ENCODE peak calls at places on chromosome 15, in seven cellular contexts. O is MG63; M is left ventricle myocardium superior; D is suprapubic skin; K is natural killer cell treated with Interleukin-12 subunit alpha and Interleukin-12 subunit beta and Interleukin-15 and Interleukin-18, amount 100 ng/mL, for 72 hours; Z is NCI-H2081; R is kidney. Q is an unnamed sample.

GRCh38 chr15:80906159-80906775 is 83.4 kb downstream of the MESD start:
- DNase-seq in O (peak), M (no peak), D (no peak), K (no peak), Z (peak), R (peak), Q (peak)

GRCh38 chr15:59687831-59688230 is 1.3 kb downstream of the BNIP2 start:
- DNase-seq in O (no peak), M (no peak), D (no peak), K (no peak), Z (no peak), R (no peak), Q (peak)

GRCh38 chr15:25238126-25238525 is 200.7 kb downstream of the UBE3A start:
- DNase-seq in O (no peak), M (peak), D (no peak), K (no peak), Z (no peak), R (peak), Q (no peak)

GRCh38 chr15:68885070-68885469 is 45.3 kb upstream of the SPESP1 start:
- DNase-seq in O (peak), M (no peak), D (no peak), K (no peak), Z (no peak), R (no peak), Q (no peak)

GRCh38 chr15:75149911-75150709 is 51.6 kb upstream of the C15orf39 start:
- DNase-seq in O (peak), M (no peak), D (no peak), K (no peak), Z (no peak), R (no peak), Q (peak)

GRCh38 chr15:73691398-73691797 is 7.2 kb downstream of the CD276 start:
- DNase-seq in O (no peak), M (peak), D (peak), K (no peak), Z (no peak), R (no peak), Q (peak)

GRCh38 chr15:65551183-65551582 is 20.9 kb downstream of the HACD3 start:
- DNase-seq in O (no peak), M (no peak), D (no peak), K (no peak), Z (no peak), R (no peak), Q (no peak)

GRCh38 chr15:44370830-44371229 is 56.6 kb upstream of the CTDSPL2 start:
- DNase-seq in O (no peak), M (no peak), D (no peak), K (no peak), Z (no peak), R (no peak), Q (no peak)

GRCh38 chr15:79315623-79316328 is 4.9 kb downstream of the TMED3 start:
- DNase-seq in O (no peak), M (peak), D (no peak), K (no peak), Z (no peak), R (no peak), Q (no peak)

GRCh38 chr15:78242128-78242527 is 7.8 kb upstream of the ACSBG1 start:
- DNase-seq in O (no peak), M (no peak), D (no peak), K (no peak), Z (peak), R (no peak), Q (no peak)

GRCh38 chr15:80684697-80685096 is 10.4 kb upstream of the ABHD17C start:
- DNase-seq in O (no peak), M (no peak), D (no peak), K (no peak), Z (no peak), R (no peak), Q (no peak)

GRCh38 chr15:38646716-38647115 is 82.1 kb upstream of the RASGRP1 start:
- DNase-seq in O (no peak), M (no peak), D (no peak), K (no peak), Z (no peak), R (no peak), Q (no peak)

GRCh38 chr15:71096676-71097075 is 18.6 kb upstream of the THSD4 start:
- DNase-seq in O (no peak), M (no peak), D (no peak), K (no peak), Z (no peak), R (no peak), Q (no peak)

GRCh38 chr15:40762919-40763800 is 708 bp upstream of the GCHFR start:
- DNase-seq in O (peak), M (peak), D (peak), K (peak), Z (peak), R (peak), Q (peak)

GRCh38 chr15:69820819-69821218 is 276.9 kb downstream of the TLE3 start:
- DNase-seq in O (no peak), M (no peak), D (no peak), K (no peak), Z (no peak), R (no peak), Q (no peak)

GRCh38 chr15:93005133-93005532 is 83.9 kb downstream of the RGMA start:
- DNase-seq in O (no peak), M (no peak), D (no peak), K (no peak), Z (no peak), R (no peak), Q (no peak)

GRCh38 chr15:79924379-79924778 is 27.6 kb upstream of the MTHFS start:
- DNase-seq in O (no peak), M (peak), D (no peak), K (no peak), Z (no peak), R (no peak), Q (no peak)

GRCh38 chr15:89801471-89802205 is 13.0 kb downstream of the ANPEP start:
- DNase-seq in O (no peak), M (no peak), D (no peak), K (no peak), Z (no peak), R (peak), Q (no peak)

GRCh38 chr15:61556037-61556648 is 327.0 kb upstream of the RORA start:
- DNase-seq in O (peak), M (no peak), D (no peak), K (no peak), Z (no peak), R (no peak), Q (peak)

GRCh38 chr15:75502360-75502759 is 50.9 kb upstream of the SIN3A start:
- DNase-seq in O (no peak), M (no peak), D (no peak), K (no peak), Z (no peak), R (no peak), Q (no peak)

GRCh38 chr15:83200162-83200561 is 7.5 kb downstream of the HDGFL3 start:
- DNase-seq in O (no peak), M (no peak), D (no peak), K (no peak), Z (no peak), R (no peak), Q (no peak)

GRCh38 chr15:68583936-68584703 is 5.3 kb downstream of the CORO2B start:
- DNase-seq in O (peak), M (peak), D (no peak), K (no peak), Z (no peak), R (no peak), Q (no peak)

GRCh38 chr15:101097111-101097510 is 154.7 kb downstream of the CHSY1 start:
- DNase-seq in O (no peak), M (no peak), D (no peak), K (peak), Z (no peak), R (no peak), Q (no peak)

GRCh38 chr15:31297880-31298456 is 28.7 kb upstream of the KLF13 start:
- DNase-seq in O (no peak), M (no peak), D (no peak), K (no peak), Z (no peak), R (no peak), Q (peak)

GRCh38 chr15:84969257-84969656 is 12.4 kb upstream of the PDE8A start:
- DNase-seq in O (no peak), M (no peak), D (no peak), K (no peak), Z (no peak), R (no peak), Q (no peak)

GRCh38 chr15:93497256-93497655 is 408.2 kb upstream of the RGMA start:
- DNase-seq in O (no peak), M (no peak), D (no peak), K (no peak), Z (no peak), R (no peak), Q (no peak)

GRCh38 chr15:72685301-72685924 is 569 bp downstream of the HIGD2B start:
- DNase-seq in O (no peak), M (no peak), D (no peak), K (no peak), Z (no peak), R (no peak), Q (peak)

GRCh38 chr15:52417501-52417900 is 111.2 kb downstream of the MYO5A start:
- DNase-seq in O (no peak), M (no peak), D (no peak), K (no peak), Z (no peak), R (no peak), Q (no peak)

GRCh38 chr15:38307251-38307650 is 54.6 kb downstream of the SPRED1 start:
- DNase-seq in O (no peak), M (no peak), D (no peak), K (no peak), Z (no peak), R (no peak), Q (no peak)

GRCh38 chr15:58269455-58270414 is 131.6 kb downstream of the AQP9 start:
- DNase-seq in O (peak), M (no peak), D (no peak), K (no peak), Z (peak), R (no peak), Q (peak)

GRCh38 chr15:96345560-96346389 is 15.3 kb downstream of the NR2F2 start:
- DNase-seq in O (peak), M (peak), D (no peak), K (no peak), Z (peak), R (peak), Q (peak)

GRCh38 chr15:81887913-81888312 is 157.9 kb downstream of the MEX3B start:
- DNase-seq in O (peak), M (no peak), D (no peak), K (no peak), Z (no peak), R (no peak), Q (no peak)

GRCh38 chr15:63565784-63566183 is 31.4 kb upstream of the FBXL22 start:
- DNase-seq in O (no peak), M (no peak), D (no peak), K (no peak), Z (no peak), R (no peak), Q (no peak)

GRCh38 chr15:86773766-86774165 is 694.1 kb downstream of the AGBL1 start:
- DNase-seq in O (no peak), M (no peak), D (no peak), K (no peak), Z (no peak), R (no peak), Q (no peak)

GRCh38 chr15:94196536-94196935 is 34.8 kb upstream of the MCTP2 start:
- DNase-seq in O (no peak), M (no peak), D (no peak), K (no peak), Z (no peak), R (no peak), Q (no peak)

GRCh38 chr15:88993662-88994061 is 80.5 kb upstream of the MFGE8 start:
- DNase-seq in O (no peak), M (no peak), D (no peak), K (no peak), Z (no peak), R (no peak), Q (no peak)

GRCh38 chr15:44490628-44491027 is 46.3 kb upstream of the EIF3J start:
- DNase-seq in O (no peak), M (no peak), D (no peak), K (no peak), Z (no peak), R (no peak), Q (no peak)

GRCh38 chr15:45862034-45862433 is 227.2 kb downstream of the SQOR start:
- DNase-seq in O (no peak), M (no peak), D (no peak), K (no peak), Z (no peak), R (no peak), Q (no peak)